ENCODE peak calls at places on chromosomes 13 and 19, in six cellular contexts. B, C, G, R, H and W are unnamed samples.

GRCh38 chr13:40247845-40248244 is 418.6 kb downstream of the FOXO1 start:
- DNase-seq in B (no peak), C (no peak), G (peak), R (no peak), H (no peak), W (no peak)

GRCh38 chr13:31053098-31053497 is 108.6 kb downstream of the HSPH1 start:
- DNase-seq in B (no peak), C (no peak), G (no peak), R (no peak), H (no peak), W (peak)

GRCh38 chr19:40347476-40348124 is 597 bp downstream of the C19orf47 start:
- DNase-seq in B (no peak), C (no peak), G (no peak), R (no peak), H (no peak), W (no peak)

GRCh38 chr13:75038315-75038881 is 443.6 kb downstream of the TBC1D4 start:
- DNase-seq in B (no peak), C (no peak), G (no peak), R (no peak), H (no peak), W (no peak)

GRCh38 chr13:105311094-105311493 is 1224.4 kb downstream of the EFNB2 start:
- DNase-seq in B (no peak), C (no peak), G (no peak), R (no peak), H (no peak), W (no peak)

GRCh38 chr19:29211562-29212416 is 1.2 kb downstream of the UQCRFS1 start:
- DNase-seq in B (no peak), C (no peak), G (peak), R (peak), H (no peak), W (no peak)

GRCh38 chr19:30342901-30343300 is 29.3 kb upstream of the ZNF536 start:
- DNase-seq in B (no peak), C (no peak), G (no peak), R (no peak), H (no peak), W (no peak)

GRCh38 chr13:90222758-90223157 is 1124.7 kb upstream of the MIR17HG start:
- DNase-seq in B (no peak), C (no peak), G (no peak), R (no peak), H (no peak), W (no peak)

GRCh38 chr19:17522988-17523872 is 11.8 kb downstream of the PGLS start:
- DNase-seq in B (peak), C (no peak), G (peak), R (no peak), H (no peak), W (peak)

GRCh38 chr13:111943229-111943795 is 123.6 kb upstream of the SOX1 start:
- DNase-seq in B (no peak), C (no peak), G (no peak), R (no peak), H (no peak), W (no peak)

GRCh38 chr19:51354103-51354741 is 12.0 kb downstream of the ETFB start:
- DNase-seq in B (no peak), C (no peak), G (no peak), R (peak), H (no peak), W (peak)

GRCh38 chr13:52804202-52804641 is 44.2 kb downstream of the PCDH8 start:
- DNase-seq in B (no peak), C (no peak), G (peak), R (no peak), H (no peak), W (no peak)

GRCh38 chr13:32125746-32126145 is 94.2 kb downstream of the FRY start:
- DNase-seq in B (no peak), C (no peak), G (peak), R (no peak), H (no peak), W (no peak)

GRCh38 chr13:40549500-40550094 is 116.8 kb downstream of the FOXO1 start:
- DNase-seq in B (no peak), C (no peak), G (peak), R (no peak), H (no peak), W (no peak)

GRCh38 chr19:12346896-12347295 is 13.5 kb upstream of the ZNF563 start:
- DNase-seq in B (no peak), C (no peak), G (no peak), R (no peak), H (no peak), W (no peak)

GRCh38 chr19:14300281-14300680 is 81.0 kb upstream of the ADGRE5 start:
- DNase-seq in B (no peak), C (no peak), G (no peak), R (no peak), H (no peak), W (peak)

GRCh38 chr13:43307921-43308433 is 284.6 kb downstream of the DNAJC15 start:
- DNase-seq in B (no peak), C (no peak), G (peak), R (no peak), H (peak), W (peak)

GRCh38 chr13:95155093-95155492 is 146.2 kb downstream of the ABCC4 start:
- DNase-seq in B (no peak), C (no peak), G (no peak), R (no peak), H (no peak), W (no peak)

GRCh38 chr19:31054430-31054829 is 294.8 kb downstream of the TSHZ3 start:
- DNase-seq in B (no peak), C (peak), G (peak), R (peak), H (no peak), W (peak)

GRCh38 chr19:24054044-24054935 is 32.7 kb upstream of the ZNF254 start:
- DNase-seq in B (no peak), C (peak), G (peak), R (no peak), H (no peak), W (no peak)

GRCh38 chr19:16073481-16073880 is 2.8 kb upstream of the TPM4 start:
- DNase-seq in B (no peak), C (no peak), G (no peak), R (no peak), H (no peak), W (peak)

GRCh38 chr13:105139380-105140285 is 1395.8 kb downstream of the EFNB2 start:
- DNase-seq in B (no peak), C (no peak), G (peak), R (peak), H (no peak), W (peak)

GRCh38 chr13:47230155-47230554 is 333.3 kb upstream of the HTR2A start:
- DNase-seq in B (no peak), C (no peak), G (no peak), R (no peak), H (no peak), W (no peak)

GRCh38 chr19:1118999-1119398 is 15.2 kb downstream of the GPX4 start:
- DNase-seq in B (peak), C (no peak), G (no peak), R (no peak), H (no peak), W (no peak)

GRCh38 chr13:103187621-103188020 is 121.4 kb upstream of the SLC10A2 start:
- DNase-seq in B (no peak), C (no peak), G (peak), R (peak), H (no peak), W (no peak)

GRCh38 chr19:38669532-38669931 is 22.1 kb downstream of the ACTN4 start:
- DNase-seq in B (no peak), C (no peak), G (no peak), R (no peak), H (no peak), W (no peak)

GRCh38 chr19:12546068-12546467 is 5.2 kb downstream of the ZNF564 start:
- DNase-seq in B (no peak), C (no peak), G (no peak), R (no peak), H (no peak), W (no peak)

GRCh38 chr19:2812414-2813234 is 7.0 kb upstream of the ZNF554 start:
- DNase-seq in B (peak), C (no peak), G (no peak), R (no peak), H (no peak), W (no peak)

GRCh38 chr13:113405481-113406300 is 41.8 kb upstream of the GRTP1 start:
- DNase-seq in B (peak), C (no peak), G (no peak), R (peak), H (peak), W (peak)

GRCh38 chr13:100438059-100438788 is 150.4 kb downstream of the GGACT start:
- DNase-seq in B (no peak), C (no peak), G (no peak), R (no peak), H (no peak), W (no peak)

GRCh38 chr13:109273326-109273751 is 513.0 kb downstream of the IRS2 start:
- DNase-seq in B (no peak), C (no peak), G (peak), R (no peak), H (no peak), W (no peak)

GRCh38 chr19:18477042-18477760 is 39.3 kb upstream of the ISYNA1 start:
- DNase-seq in B (no peak), C (no peak), G (no peak), R (no peak), H (no peak), W (no peak)

GRCh38 chr19:38190061-38190460 is 34.0 kb downstream of the DPF1 start:
- DNase-seq in B (no peak), C (no peak), G (no peak), R (no peak), H (no peak), W (no peak)

GRCh38 chr19:16351133-16351809 is 26.6 kb downstream of the KLF2 start:
- DNase-seq in B (no peak), C (no peak), G (no peak), R (no peak), H (no peak), W (no peak)

GRCh38 chr19:577439-578392 is 5.3 kb downstream of the BSG start:
- DNase-seq in B (peak), C (no peak), G (no peak), R (no peak), H (no peak), W (peak)

GRCh38 chr19:38993271-38993670 is 17.7 kb upstream of the FBXO17 start:
- DNase-seq in B (no peak), C (no peak), G (peak), R (no peak), H (no peak), W (no peak)

GRCh38 chr19:1211494-1212234 is 6.1 kb downstream of the STK11 start:
- DNase-seq in B (peak), C (no peak), G (peak), R (no peak), H (no peak), W (peak)

DNA sequence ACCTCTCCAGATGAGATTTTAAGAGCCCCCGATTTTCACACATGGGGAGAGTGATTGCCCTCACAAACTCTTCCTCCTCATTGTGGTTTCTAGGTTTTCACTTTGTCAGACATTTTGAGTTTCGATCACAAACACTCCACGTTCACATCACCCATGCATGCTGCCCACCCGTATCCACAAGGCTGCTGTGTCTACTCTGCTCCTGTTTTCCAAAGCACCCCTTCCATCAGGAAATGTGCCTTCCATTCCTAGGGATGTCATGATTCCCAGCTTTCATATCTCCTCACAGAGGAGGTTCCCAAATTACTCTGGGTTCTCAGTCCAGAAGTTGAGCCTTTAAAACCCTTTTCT is 45.8 kb upstream of the CEACAM21 start:
- DNase-seq in B (no peak), C (no peak), G (no peak), R (no peak), H (no peak), W (no peak)
- H3K27ac ChIP-seq in B (peak), C (no peak), G (no peak), R (no peak), H (no peak), W (no peak)

DNA sequence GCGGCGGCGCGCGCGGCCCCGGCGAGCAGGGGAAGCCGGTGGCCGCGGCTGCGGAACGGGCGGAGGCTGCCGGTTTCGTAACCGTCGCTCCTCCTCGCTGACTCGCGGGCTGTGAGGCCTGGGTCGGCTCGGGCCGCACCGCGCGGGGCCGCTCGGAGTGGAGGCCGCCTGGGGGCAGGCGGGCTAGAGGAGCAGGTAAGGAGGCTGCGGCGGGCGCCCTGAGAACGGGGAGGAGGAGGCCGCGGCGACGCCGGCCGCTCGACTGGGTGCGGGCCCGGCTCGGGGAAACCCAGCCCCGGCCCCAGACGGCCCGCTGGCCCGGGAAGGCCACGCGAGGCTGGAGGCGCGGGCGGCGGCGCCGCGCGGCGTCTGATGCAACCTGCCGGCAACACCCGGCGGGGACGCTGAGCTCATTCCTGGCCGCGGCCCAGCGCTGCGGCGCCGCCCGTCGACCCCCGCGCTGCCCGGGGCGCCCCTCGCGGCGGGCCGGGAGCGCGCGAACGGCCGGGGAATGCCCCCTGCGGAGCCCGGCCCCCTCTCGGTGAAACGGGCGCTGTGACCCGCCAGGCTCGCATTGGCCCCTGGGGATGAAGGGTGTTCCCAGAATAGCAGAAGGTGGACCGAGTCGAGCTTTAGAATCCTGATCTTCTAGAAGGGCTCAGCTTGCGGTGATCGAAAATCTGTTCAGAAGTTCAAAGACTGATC is at the start of gene CEBPG:
- DNase-seq in B (peak), C (no peak), G (peak), R (peak), H (no peak), W (no peak)
- TF ChIP-seq CTCF in B (no peak), C (peak), G (no peak), R (no peak), H (peak), W (peak)

DNA sequence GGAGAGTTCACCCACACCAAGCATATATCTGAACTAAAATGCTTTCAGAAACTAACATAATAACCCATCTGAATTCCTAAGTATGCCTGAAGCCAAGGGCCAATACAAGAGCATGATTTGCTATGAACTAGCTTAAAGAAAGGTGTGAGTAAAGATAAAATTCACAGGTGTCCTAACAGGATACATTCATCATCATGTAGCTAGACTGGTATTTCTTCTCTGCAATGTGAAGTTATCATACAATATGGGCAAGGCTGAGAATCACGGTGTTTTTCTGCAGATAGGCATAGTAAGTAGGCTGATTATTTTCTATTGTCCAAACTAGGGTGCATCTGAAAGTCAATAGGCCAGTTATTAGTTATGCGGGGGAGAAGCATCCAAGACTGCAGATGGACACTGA is 63.1 kb downstream of the STK24 start:
- DNase-seq in B (no peak), C (no peak), G (no peak), R (no peak), H (no peak), W (no peak)
- H3K27ac ChIP-seq in B (no peak), C (no peak), G (no peak), R (no peak), H (no peak), W (no peak)

GRCh38 chr13:49494645-49495044 is 1.1 kb upstream of the PHF11 start:
- DNase-seq in B (no peak), C (no peak), G (no peak), R (no peak), H (no peak), W (no peak)

GRCh38 chr13:49497272-49497671 is 1.5 kb downstream of the PHF11 start:
- DNase-seq in B (no peak), C (no peak), G (no peak), R (no peak), H (no peak), W (no peak)

GRCh38 chr13:49499889-49500660 is 4.3 kb downstream of the PHF11 start:
- DNase-seq in B (no peak), C (no peak), G (peak), R (no peak), H (no peak), W (no peak)

GRCh38 chr13:49498211-49498610 is 2.5 kb downstream of the PHF11 start:
- DNase-seq in B (no peak), C (no peak), G (no peak), R (no peak), H (no peak), W (no peak)

DNA sequence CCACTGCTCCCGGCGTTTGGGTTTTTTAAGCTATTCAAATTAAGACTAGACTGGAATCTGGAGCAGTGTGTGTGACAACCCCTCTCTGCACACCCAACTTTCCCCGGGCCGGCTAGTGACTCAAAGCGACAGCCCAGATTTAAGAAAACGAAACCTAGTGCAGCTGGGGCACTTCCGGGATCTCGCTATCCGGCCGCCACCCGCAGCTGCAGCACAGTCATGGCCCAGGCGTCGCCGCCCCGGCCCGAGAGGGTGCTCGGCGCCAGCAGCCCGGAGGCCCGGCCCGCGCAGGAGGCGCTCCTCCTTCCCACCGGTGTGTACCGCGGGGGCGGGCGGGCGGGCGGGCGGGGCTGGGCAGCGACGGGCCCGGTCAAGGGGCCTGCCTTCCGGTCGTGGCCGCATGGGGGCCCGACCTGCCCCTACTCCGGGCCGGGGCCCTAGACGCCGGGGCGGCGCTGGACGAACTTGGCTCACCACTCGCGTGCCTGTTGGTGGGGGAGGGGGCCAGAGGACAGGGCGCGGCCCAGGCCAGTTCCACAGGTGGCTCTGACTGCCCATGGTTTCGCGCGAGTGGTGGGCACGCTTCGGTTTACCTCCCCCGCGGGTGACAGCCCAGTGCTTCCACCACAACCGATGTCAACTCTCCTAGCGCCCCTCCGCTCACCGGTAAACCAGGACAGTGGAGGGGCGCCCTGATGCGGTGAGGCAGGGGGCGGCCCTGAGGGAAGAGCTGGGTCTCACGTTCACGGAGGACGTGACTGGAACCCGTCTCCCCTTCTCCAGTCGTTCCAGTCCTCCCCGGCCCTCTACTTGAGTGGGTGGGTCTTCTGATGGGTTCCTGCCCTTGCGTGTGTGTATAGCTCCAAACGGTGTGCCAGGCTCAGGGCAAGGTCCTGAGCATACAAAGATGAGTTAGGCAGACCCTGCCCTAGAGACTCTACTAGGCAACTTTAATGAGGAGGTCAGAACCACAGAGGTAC is at the start of gene PHF11:
- DNase-seq in B (peak), C (no peak), G (peak), R (no peak), H (peak), W (peak)
- TF ChIP-seq CTCF in B (peak), C (peak), G (no peak), R (no peak), H (no peak), W (peak)

GRCh38 chr13:45361596-45362206 is 20.7 kb upstream of the TPT1 start:
- DNase-seq in B (no peak), C (no peak), G (no peak), R (no peak), H (no peak), W (no peak)
- H3K27ac ChIP-seq in B (no peak), C (no peak), G (no peak), R (no peak), H (no peak), W (no peak)

GRCh38 chr13:26041476-26041875 is 10.3 kb downstream of the SHISA2 start:
- DNase-seq in B (no peak), C (no peak), G (no peak), R (no peak), H (no peak), W (no peak)
- TF ChIP-seq CTCF in B (no peak), C (no peak), G (no peak), R (no peak), H (no peak), W (no peak)

GRCh38 chr19:6610934-6611370 is 20.0 kb upstream of the CD70 start:
- DNase-seq in B (no peak), C (no peak), G (peak), R (no peak), H (no peak), W (no peak)
- H3K27ac ChIP-seq in B (no peak), C (peak), G (no peak), R (no peak), H (no peak), W (no peak)

GRCh38 chr19:4115050-4115817 is 8.7 kb downstream of the MAP2K2 start:
- DNase-seq in B (peak), C (no peak), G (no peak), R (peak), H (no peak), W (no peak)
- TF ChIP-seq CTCF in B (no peak), C (no peak), G (no peak), R (peak), H (no peak), W (no peak)

GRCh38 chr13:26855921-26856320 is 95.3 kb upstream of the GPR12 start:
- DNase-seq in B (no peak), C (no peak), G (no peak), R (no peak), H (no peak), W (no peak)
- H3K27ac ChIP-seq in B (no peak), C (no peak), G (no peak), R (no peak), H (no peak), W (no peak)

GRCh38 chr13:59259416-59260000 is 904.2 kb downstream of the DIAPH3 start:
- DNase-seq in B (no peak), C (no peak), G (no peak), R (no peak), H (no peak), W (peak)
- TF ChIP-seq CTCF in B (no peak), C (no peak), G (no peak), R (no peak), H (no peak), W (no peak)